ENCODE peak calls at places on chromosome 20, in four cellular contexts. G is H1, P is fibroblast of lung, U is astrocyte. Y is an unnamed sample.

GRCh38 chr20:56400001-56400640 is 7.7 kb downstream of the CSTF1 start:
- DNase-seq in U (peak), P (peak), G (no peak), Y (peak)

GRCh38 chr20:48659888-48660287 is 167.9 kb downstream of the PREX1 start:
- DNase-seq in U (no peak), G (no peak), P (no peak), Y (peak)

GRCh38 chr20:34663213-34663943 is 13.5 kb downstream of the PIGU start:
- DNase-seq in P (no peak), U (no peak), G (no peak), Y (no peak)

GRCh38 chr20:25479638-25480037 is 72.2 kb downstream of the GINS1 start:
- DNase-seq in P (no peak), G (no peak), U (no peak), Y (no peak)

GRCh38 chr20:4998160-4998651 is 3.1 kb downstream of the SLC23A2 start:
- DNase-seq in G (no peak), P (no peak), U (no peak), Y (no peak)

GRCh38 chr20:16939051-16939450 is 190.9 kb downstream of the OTOR start:
- DNase-seq in U (no peak), P (no peak), G (no peak), Y (no peak)

GRCh38 chr20:11890331-11891080 is 27.2 kb upstream of the BTBD3 start:
- DNase-seq in G (peak), P (peak), U (peak), Y (peak)

GRCh38 chr20:20711413-20711812 is 1.0 kb downstream of the RALGAPA2 start:
- DNase-seq in G (no peak), U (no peak), P (no peak), Y (peak)

GRCh38 chr20:40778894-40779496 is 90.0 kb upstream of the MAFB start:
- DNase-seq in P (no peak), U (no peak), G (no peak), Y (no peak)

GRCh38 chr20:10369723-10370090 is 64.3 kb downstream of the MKKS start:
- DNase-seq in U (peak), G (no peak), P (peak), Y (peak)

GRCh38 chr20:4546786-4547185 is 174.9 kb upstream of the PRND start:
- DNase-seq in U (peak), P (peak), G (no peak), Y (peak)

GRCh38 chr20:37699202-37699601 is 5.4 kb downstream of the CTNNBL1 start:
- DNase-seq in U (no peak), G (no peak), P (no peak), Y (peak)

GRCh38 chr20:38204936-38205435 is 39.9 kb upstream of the TGM2 start:
- DNase-seq in P (no peak), U (no peak), G (no peak), Y (no peak)

GRCh38 chr20:30910937-30911725 is 346.3 kb upstream of the DEFB115 start:
- DNase-seq in P (no peak), U (no peak), G (no peak), Y (no peak)

GRCh38 chr20:53881362-53881761 is 189.0 kb downstream of the BCAS1 start:
- DNase-seq in U (no peak), P (no peak), G (no peak), Y (no peak)

GRCh38 chr20:13031751-13032150 is 23.0 kb downstream of the SPTLC3 start:
- DNase-seq in P (no peak), U (no peak), G (no peak), Y (no peak)

GRCh38 chr20:53852691-53853450 is 217.5 kb downstream of the BCAS1 start:
- DNase-seq in G (no peak), U (no peak), P (no peak), Y (no peak)

GRCh38 chr20:31454374-31454773 is 13.9 kb downstream of the DEFB123 start:
- DNase-seq in P (no peak), U (no peak), G (no peak), Y (no peak)

GRCh38 chr20:13692802-13693736 is 54.3 kb upstream of the TASP1 start:
- DNase-seq in P (no peak), U (no peak), G (no peak), Y (no peak)

GRCh38 chr20:58309607-58310290 is at the start of gene RAB22A:
- DNase-seq in P (peak), G (no peak), U (peak), Y (peak)

GRCh38 chr20:8527998-8528397 is 395.9 kb downstream of the PLCB1 start:
- DNase-seq in U (peak), G (no peak), P (peak), Y (peak)

GRCh38 chr20:1108437-1108920 is 9.9 kb upstream of the PSMF1 start:
- DNase-seq in G (no peak), P (peak), U (no peak), Y (peak)

GRCh38 chr20:39042279-39043150 is 80.4 kb downstream of the DHX35 start:
- DNase-seq in P (peak), U (peak), G (no peak), Y (no peak)

GRCh38 chr20:8639112-8639778 is 429.6 kb upstream of the PLCB4 start:
- DNase-seq in P (no peak), U (no peak), G (no peak), Y (no peak)

GRCh38 chr20:9079038-9079731 is 10.3 kb downstream of the PLCB4 start:
- DNase-seq in G (no peak), U (no peak), P (no peak), Y (no peak)

GRCh38 chr20:53869466-53870258 is 200.7 kb downstream of the BCAS1 start:
- DNase-seq in U (peak), P (peak), G (no peak), Y (peak)

GRCh38 chr20:32941155-32941885 is 62.9 kb downstream of the SUN5 start:
- DNase-seq in U (no peak), P (no peak), G (no peak), Y (no peak)

GRCh38 chr20:4014031-4014474 is 1.3 kb downstream of the RNF24 start:
- DNase-seq in P (peak), U (peak), G (no peak), Y (peak)

GRCh38 chr20:25014816-25015215 is 22.3 kb upstream of the APMAP start:
- DNase-seq in G (no peak), P (no peak), U (no peak), Y (no peak)

GRCh38 chr20:63032861-63033634 is 26.3 kb upstream of the BHLHE23 start:
- DNase-seq in P (no peak), G (no peak), U (no peak), Y (no peak)
- H3K9ac ChIP-seq in P (no peak), G (no peak), U (no peak), Y (no peak)

GRCh38 chr20:51562334-51563140 is 20.0 kb upstream of the NFATC2 start:
- DNase-seq in U (peak), P (peak), G (no peak), Y (peak)

GRCh38 chr20:51560550-51561307 is 18.2 kb upstream of the NFATC2 start:
- DNase-seq in P (peak), G (no peak), U (peak), Y (peak)

GRCh38 chr20:51563141-51563596 is 20.6 kb upstream of the NFATC2 start:
- DNase-seq in G (no peak), P (no peak), U (no peak), Y (no peak)

GRCh38 chr20:51563597-51564332 is 21.2 kb upstream of the NFATC2 start:
- DNase-seq in U (peak), G (no peak), P (peak), Y (peak)

DNA sequence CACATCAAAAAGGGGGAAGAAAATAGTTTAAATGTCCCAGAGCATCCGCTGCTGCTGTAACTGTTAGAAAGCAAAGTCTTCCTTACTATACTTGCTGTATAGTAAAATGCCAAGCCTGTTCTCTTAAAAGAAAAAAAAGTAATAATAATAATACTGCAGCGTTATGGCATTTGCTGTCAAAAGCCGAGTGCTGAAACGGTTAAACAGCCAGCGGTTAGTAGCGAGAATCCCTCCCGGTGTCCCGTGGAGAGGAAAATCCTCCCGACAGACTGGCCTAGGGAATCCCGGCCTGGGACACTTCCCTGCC is 19.5 kb upstream of the NFATC2 start:
- DNase-seq in G (no peak), P (no peak), U (peak), Y (no peak)
- TF ChIP-seq EZH2 in G (no peak), P (no peak), U (no peak), Y (no peak)

DNA sequence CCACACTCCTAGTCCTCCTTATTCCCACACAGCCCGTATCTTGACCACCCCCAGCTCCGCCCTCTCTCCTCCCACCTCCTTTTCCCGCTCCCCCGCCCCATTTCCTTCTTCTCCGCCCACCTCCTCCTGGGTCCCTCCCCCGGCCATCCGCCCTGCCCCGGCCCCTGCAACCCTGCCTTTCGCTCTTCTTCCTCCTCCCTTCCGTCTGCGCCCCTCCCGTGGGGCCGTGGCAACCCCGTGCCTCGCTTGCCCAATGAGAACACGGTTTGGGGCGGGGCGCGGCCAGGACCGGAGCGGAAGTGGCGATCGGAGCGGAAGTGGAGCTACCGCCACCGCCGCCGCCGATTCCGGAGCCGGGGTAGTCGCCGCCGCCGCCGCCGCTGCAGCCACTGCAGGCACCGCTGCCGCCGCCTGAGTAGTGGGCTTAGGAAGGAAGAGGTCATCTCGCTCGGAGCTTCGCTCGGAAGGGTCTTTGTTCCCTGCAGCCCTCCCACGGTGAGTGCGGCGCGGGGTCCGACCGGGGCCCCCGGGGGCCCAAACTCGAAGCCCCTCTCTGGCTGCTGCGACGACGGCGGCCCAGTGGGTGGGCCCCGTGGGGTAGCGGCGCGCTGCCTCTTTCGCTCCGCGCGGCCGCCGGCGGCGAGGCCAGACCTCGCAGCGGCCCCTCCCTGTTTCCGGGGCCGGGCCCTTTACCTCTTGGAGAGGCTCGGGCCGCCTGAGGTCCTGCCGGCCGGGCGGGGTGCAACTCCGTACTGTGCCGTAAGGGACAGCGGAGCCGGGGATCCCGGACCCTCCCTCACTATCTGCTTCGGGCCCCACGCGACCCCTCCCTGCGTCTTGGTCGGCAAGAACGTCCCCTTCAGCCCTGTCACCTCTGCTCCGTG is at the start of gene YWHAB:
- DNase-seq in U (peak), P (peak), G (peak), Y (peak)
- H3K9ac ChIP-seq in U (peak), P (peak), G (peak), Y (peak)

DNA sequence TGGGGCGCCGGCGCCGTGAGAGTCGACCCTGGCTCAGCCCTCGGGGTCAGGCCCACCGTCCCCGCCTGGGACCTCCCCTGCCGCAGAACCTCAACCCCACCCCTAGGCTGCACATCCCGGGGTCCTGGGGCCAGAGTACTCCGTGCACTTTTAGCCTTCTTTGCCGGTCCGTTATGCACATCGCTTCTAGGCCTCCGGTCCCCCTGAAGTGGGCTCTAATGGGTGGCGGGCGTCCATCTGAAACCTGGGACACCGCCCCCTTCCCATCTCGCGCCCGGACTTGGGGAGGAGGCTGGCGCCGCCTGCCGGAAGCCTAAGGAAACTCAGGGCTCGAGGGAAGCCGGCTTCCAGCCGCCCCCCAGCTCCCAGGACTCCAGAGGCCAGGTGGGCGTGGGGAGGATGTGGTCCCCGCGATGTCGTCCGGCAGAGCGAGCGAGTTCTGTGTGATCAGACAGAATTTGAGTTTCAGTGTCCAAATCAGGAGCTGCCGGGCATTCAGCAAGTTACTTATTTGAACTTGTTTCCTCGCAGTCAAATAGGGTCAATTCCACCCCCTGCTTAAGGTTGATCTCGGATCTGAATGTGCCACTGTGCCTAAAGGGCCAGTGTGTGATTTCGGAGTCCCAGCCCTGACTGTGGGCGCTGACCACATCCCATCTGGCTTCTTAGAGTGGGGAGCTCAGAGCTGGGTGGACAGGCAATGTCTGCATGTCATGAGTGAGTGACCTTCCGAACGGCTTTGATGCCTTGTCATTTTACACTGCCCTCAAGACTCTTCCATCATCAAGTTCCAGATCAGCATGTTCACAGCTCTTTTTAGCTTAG is 47.6 kb downstream of the CPXM1 start:
- DNase-seq in P (peak), G (peak), U (no peak), Y (peak)
- TF ChIP-seq EZH2 in P (no peak), G (no peak), U (no peak), Y (peak)